ENCODE peak calls at places on chromosomes 6 and 20, in six cellular contexts. One of them, this sample, is unnamed.

GRCh38 chr6:28522594-28523557 is 2.8 kb upstream of the GPX5 start:
- DNase-seq in cardiac fibroblast: no peak
- DNase-seq in PC-3: no peak
- DNase-seq in M059J: no peak
- DNase-seq in cerebellum: no peak
- DNase-seq in D341Med: peak
- DNase-seq in this sample: no peak

GRCh38 chr6:20978176-20978614 is 443.9 kb downstream of the CDKAL1 start:
- DNase-seq in PC-3: no peak
- DNase-seq in cardiac fibroblast: peak
- DNase-seq in cerebellum: no peak
- DNase-seq in M059J: no peak
- DNase-seq in D341Med: no peak
- DNase-seq in this sample: no peak

GRCh38 chr6:161630674-161631073 is 356.8 kb upstream of the AGPAT4 start:
- DNase-seq in PC-3: no peak
- DNase-seq in M059J: peak
- DNase-seq in cerebellum: no peak
- DNase-seq in cardiac fibroblast: peak
- DNase-seq in D341Med: no peak
- DNase-seq in this sample: no peak

GRCh38 chr6:152232494-152233151 is 404.5 kb downstream of the SYNE1 start:
- DNase-seq in PC-3: no peak
- DNase-seq in M059J: no peak
- DNase-seq in D341Med: peak
- DNase-seq in cardiac fibroblast: peak
- DNase-seq in cerebellum: no peak
- DNase-seq in this sample: no peak

GRCh38 chr6:48474764-48475674 is 364.0 kb upstream of the PTCHD4 start:
- DNase-seq in cardiac fibroblast: no peak
- DNase-seq in D341Med: no peak
- DNase-seq in cerebellum: no peak
- DNase-seq in M059J: peak
- DNase-seq in PC-3: peak
- DNase-seq in this sample: no peak

GRCh38 chr6:148761532-148761951 is 14.7 kb downstream of the UST start:
- DNase-seq in cardiac fibroblast: peak
- DNase-seq in M059J: no peak
- DNase-seq in D341Med: no peak
- DNase-seq in PC-3: no peak
- DNase-seq in cerebellum: no peak
- DNase-seq in this sample: no peak

GRCh38 chr6:77466055-77467028 is 3.1 kb upstream of the HTR1B start:
- DNase-seq in D341Med: peak
- DNase-seq in PC-3: peak
- DNase-seq in cardiac fibroblast: peak
- DNase-seq in cerebellum: no peak
- DNase-seq in M059J: peak
- DNase-seq in this sample: peak

GRCh38 chr6:6588064-6588923 is at the start of gene LY86:
- DNase-seq in PC-3: no peak
- DNase-seq in cardiac fibroblast: no peak
- DNase-seq in D341Med: no peak
- DNase-seq in M059J: no peak
- DNase-seq in cerebellum: no peak
- DNase-seq in this sample: peak

GRCh38 chr20:5001174-5002076 is at the start of gene SLC23A2:
- DNase-seq in M059J: peak
- DNase-seq in D341Med: peak
- DNase-seq in cardiac fibroblast: no peak
- DNase-seq in cerebellum: peak
- DNase-seq in PC-3: peak
- DNase-seq in this sample: peak

GRCh38 chr6:151916680-151917164 is 109.2 kb downstream of the ESR1 start:
- DNase-seq in PC-3: peak
- DNase-seq in cardiac fibroblast: peak
- DNase-seq in cerebellum: no peak
- DNase-seq in D341Med: no peak
- DNase-seq in M059J: peak
- DNase-seq in this sample: no peak

GRCh38 chr20:64065973-64066341 is 3.0 kb downstream of the TCEA2 start:
- DNase-seq in M059J: peak
- DNase-seq in cerebellum: no peak
- DNase-seq in cardiac fibroblast: peak
- DNase-seq in D341Med: no peak
- DNase-seq in PC-3: peak
- DNase-seq in this sample: no peak

GRCh38 chr20:49452011-49452482 is 30.4 kb downstream of the KCNB1 start:
- DNase-seq in cardiac fibroblast: peak
- DNase-seq in cerebellum: peak
- DNase-seq in D341Med: no peak
- DNase-seq in M059J: peak
- DNase-seq in PC-3: peak
- DNase-seq in this sample: peak

GRCh38 chr6:145813285-145814034 is 1.1 kb downstream of the FBXO30 start:
- DNase-seq in cerebellum: peak
- DNase-seq in D341Med: no peak
- DNase-seq in PC-3: peak
- DNase-seq in M059J: peak
- DNase-seq in cardiac fibroblast: peak
- DNase-seq in this sample: no peak